ENCODE peak calls at places on chromosomes 7 and 10, in six cellular contexts. One of them, this sample, is unnamed.

GRCh38 chr10:1608408-1609037 is 128.8 kb downstream of the ADARB2 start:
- DNase-seq in astrocyte: no peak
- DNase-seq in aorta: no peak
- DNase-seq in ELF-1: no peak
- DNase-seq in CD8-positive, alpha-beta memory T cell: no peak
- DNase-seq in activated CD8-positive, alpha-beta memory T cell treated with anti-CD3 and anti-CD28 coated beads for 1 hour: no peak
- DNase-seq in this sample: peak

GRCh38 chr7:93902777-93903423 is 3.5 kb upstream of the GNGT1 start:
- DNase-seq in CD8-positive, alpha-beta memory T cell: no peak
- DNase-seq in aorta: no peak
- DNase-seq in activated CD8-positive, alpha-beta memory T cell treated with anti-CD3 and anti-CD28 coated beads for 1 hour: no peak
- DNase-seq in ELF-1: no peak
- DNase-seq in astrocyte: peak
- DNase-seq in this sample: peak

GRCh38 chr10:13448216-13448615 is 80.6 kb downstream of the BEND7 start:
- DNase-seq in CD8-positive, alpha-beta memory T cell: no peak
- DNase-seq in activated CD8-positive, alpha-beta memory T cell treated with anti-CD3 and anti-CD28 coated beads for 1 hour: no peak
- DNase-seq in ELF-1: no peak
- DNase-seq in astrocyte: peak
- DNase-seq in aorta: no peak
- DNase-seq in this sample: no peak

GRCh38 chr7:23235688-23236280 is 10.8 kb upstream of the GPNMB start:
- DNase-seq in ELF-1: no peak
- DNase-seq in astrocyte: peak
- DNase-seq in activated CD8-positive, alpha-beta memory T cell treated with anti-CD3 and anti-CD28 coated beads for 1 hour: no peak
- DNase-seq in CD8-positive, alpha-beta memory T cell: no peak
- DNase-seq in aorta: no peak
- DNase-seq in this sample: no peak

GRCh38 chr7:129295015-129295423 is 70.2 kb downstream of the AHCYL2 start:
- DNase-seq in aorta: no peak
- DNase-seq in astrocyte: peak
- DNase-seq in activated CD8-positive, alpha-beta memory T cell treated with anti-CD3 and anti-CD28 coated beads for 1 hour: no peak
- DNase-seq in CD8-positive, alpha-beta memory T cell: no peak
- DNase-seq in ELF-1: no peak
- DNase-seq in this sample: no peak

GRCh38 chr7:72101444-72101843 is 310.7 kb downstream of the CALN1 start:
- DNase-seq in aorta: no peak
- DNase-seq in CD8-positive, alpha-beta memory T cell: no peak
- DNase-seq in activated CD8-positive, alpha-beta memory T cell treated with anti-CD3 and anti-CD28 coated beads for 1 hour: no peak
- DNase-seq in ELF-1: no peak
- DNase-seq in astrocyte: no peak
- DNase-seq in this sample: no peak

GRCh38 chr10:29174389-29174788 is 114.5 kb upstream of the LYZL1 start:
- DNase-seq in ELF-1: no peak
- DNase-seq in CD8-positive, alpha-beta memory T cell: no peak
- DNase-seq in activated CD8-positive, alpha-beta memory T cell treated with anti-CD3 and anti-CD28 coated beads for 1 hour: no peak
- DNase-seq in aorta: no peak
- DNase-seq in astrocyte: no peak
- DNase-seq in this sample: no peak

GRCh38 chr10:46514431-46514861 is 42.0 kb downstream of the GPRIN2 start:
- DNase-seq in ELF-1: no peak
- DNase-seq in aorta: peak
- DNase-seq in astrocyte: no peak
- DNase-seq in CD8-positive, alpha-beta memory T cell: no peak
- DNase-seq in activated CD8-positive, alpha-beta memory T cell treated with anti-CD3 and anti-CD28 coated beads for 1 hour: no peak
- DNase-seq in this sample: no peak

GRCh38 chr7:155233703-155234492 is 63.8 kb upstream of the INSIG1 start:
- DNase-seq in CD8-positive, alpha-beta memory T cell: no peak
- DNase-seq in activated CD8-positive, alpha-beta memory T cell treated with anti-CD3 and anti-CD28 coated beads for 1 hour: no peak
- DNase-seq in ELF-1: no peak
- DNase-seq in astrocyte: no peak
- DNase-seq in aorta: peak
- DNase-seq in this sample: no peak

GRCh38 chr7:123431075-123431614 is 103.2 kb downstream of the IQUB start:
- DNase-seq in ELF-1: no peak
- DNase-seq in astrocyte: no peak
- DNase-seq in aorta: no peak
- DNase-seq in activated CD8-positive, alpha-beta memory T cell treated with anti-CD3 and anti-CD28 coated beads for 1 hour: no peak
- DNase-seq in CD8-positive, alpha-beta memory T cell: no peak
- DNase-seq in this sample: peak

GRCh38 chr7:30445770-30446169 is 32.8 kb downstream of the NOD1 start:
- DNase-seq in activated CD8-positive, alpha-beta memory T cell treated with anti-CD3 and anti-CD28 coated beads for 1 hour: peak
- DNase-seq in ELF-1: peak
- DNase-seq in aorta: peak
- DNase-seq in astrocyte: peak
- DNase-seq in CD8-positive, alpha-beta memory T cell: peak
- DNase-seq in this sample: peak

GRCh38 chr10:110392860-110393732 is 88.4 kb upstream of the SMNDC1 start:
- DNase-seq in ELF-1: no peak
- DNase-seq in activated CD8-positive, alpha-beta memory T cell treated with anti-CD3 and anti-CD28 coated beads for 1 hour: no peak
- DNase-seq in astrocyte: no peak
- DNase-seq in CD8-positive, alpha-beta memory T cell: no peak
- DNase-seq in aorta: peak
- DNase-seq in this sample: peak

GRCh38 chr7:149229526-149229925 is 9.9 kb upstream of the ZNF212 start:
- DNase-seq in CD8-positive, alpha-beta memory T cell: no peak
- DNase-seq in activated CD8-positive, alpha-beta memory T cell treated with anti-CD3 and anti-CD28 coated beads for 1 hour: no peak
- DNase-seq in aorta: no peak
- DNase-seq in astrocyte: no peak
- DNase-seq in ELF-1: no peak
- DNase-seq in this sample: no peak